ENCODE peak calls at places on chromosomes 16 and 17, in ten cellular contexts. P is HuH-7.5; N is left ventricle myocardium inferior; B is activated naive CD4-positive, alpha-beta T cell treated with anti-CD3 and anti-CD28 coated beads for 36 hours; E is T-cell; G is glutamatergic neuron; H is cardiac fibroblast; T is activated CD4-positive, alpha-beta T cell treated with anti-CD3 and anti-CD28 coated beads, Interleukin-2, amount 50 U/mL, for 48 hours; S is caudate nucleus; J is dorsolateral prefrontal cortex. Q is an unnamed sample.

GRCh38 chr17:74922172-74922571 is 883 bp downstream of the USH1G start:
- DNase-seq in P (no peak), N (no peak), B (no peak), E (no peak), G (no peak), H (no peak), T (no peak), S (no peak), J (no peak), Q (no peak)

GRCh38 chr16:26802440-26802839 is 264.3 kb upstream of the C16orf82 start:
- DNase-seq in P (no peak), N (no peak), B (no peak), E (no peak), G (no peak), H (no peak), T (no peak), S (no peak), J (no peak), Q (no peak)

GRCh38 chr17:75551276-75551675 is 25.8 kb downstream of the LLGL2 start:
- DNase-seq in P (no peak), N (no peak), B (no peak), E (no peak), G (no peak), H (no peak), T (no peak), S (no peak), J (no peak), Q (no peak)

GRCh38 chr16:19853132-19853972 is 31.3 kb downstream of the GPRC5B start:
- DNase-seq in P (no peak), N (no peak), B (no peak), E (no peak), G (no peak), H (no peak), T (no peak), S (no peak), J (peak), Q (no peak)

GRCh38 chr16:70579648-70580630 is 56.3 kb downstream of the SF3B3 start:
- DNase-seq in P (no peak), N (peak), B (no peak), E (no peak), G (no peak), H (no peak), T (no peak), S (no peak), J (no peak), Q (no peak)

GRCh38 chr16:1102921-1103648 is 7.0 kb upstream of the C1QTNF8 start:
- DNase-seq in P (peak), N (peak), B (peak), E (peak), G (peak), H (peak), T (peak), S (no peak), J (no peak), Q (peak)

GRCh38 chr16:65975049-65975708 is 391.3 kb upstream of the CDH5 start:
- DNase-seq in P (no peak), N (no peak), B (peak), E (no peak), G (no peak), H (peak), T (no peak), S (no peak), J (no peak), Q (no peak)

GRCh38 chr17:74972107-74972972 is at the start of gene HID1:
- DNase-seq in P (peak), N (peak), B (peak), E (peak), G (peak), H (no peak), T (peak), S (no peak), J (peak), Q (peak)

GRCh38 chr17:72393553-72393952 is 272.7 kb downstream of the SOX9 start:
- DNase-seq in P (no peak), N (no peak), B (no peak), E (no peak), G (no peak), H (peak), T (no peak), S (no peak), J (no peak), Q (no peak)

GRCh38 chr16:3017262-3017805 is 649 bp downstream of the CLDN6 start:
- DNase-seq in P (no peak), N (no peak), B (no peak), E (no peak), G (no peak), H (no peak), T (no peak), S (no peak), J (no peak), Q (no peak)

GRCh38 chr16:21203155-21203797 is 8.1 kb downstream of the ZP2 start:
- DNase-seq in P (no peak), N (no peak), B (no peak), E (no peak), G (no peak), H (no peak), T (no peak), S (no peak), J (no peak), Q (peak)

GRCh38 chr16:60073376-60073775 is 1339.3 kb upstream of the GOT2 start:
- DNase-seq in P (no peak), N (no peak), B (no peak), E (no peak), G (no peak), H (no peak), T (no peak), S (no peak), J (no peak), Q (no peak)

GRCh38 chr16:90019543-90020259 is 445 bp upstream of the DBNDD1 start:
- DNase-seq in P (peak), N (no peak), B (peak), E (no peak), G (peak), H (peak), T (peak), S (no peak), J (no peak), Q (peak)

GRCh38 chr17:18362509-18363020 is 785 bp downstream of the SHMT1 start:
- DNase-seq in P (peak), N (peak), B (peak), E (no peak), G (no peak), H (peak), T (peak), S (no peak), J (peak), Q (no peak)

GRCh38 chr17:82092628-82092994 is 5.4 kb downstream of the FASN start:
- DNase-seq in P (peak), N (peak), B (no peak), E (no peak), G (peak), H (no peak), T (no peak), S (no peak), J (no peak), Q (no peak)

Q was measured in retina.